ENCODE peak calls at places on chromosome X, in ten cellular contexts. One of them, this sample, is unnamed. For H3K36me3, the result is how much of the 10 kb centered on the place peaks cover.

GRCh38 chrX:13898084-13898483 is 81.2 kb upstream of the GPM6B start:
- DNase-seq in K562: no peak
- DNase-seq in body of pancreas: peak
- DNase-seq in esophagus squamous epithelium: no peak
- DNase-seq in IMR-90: peak
- DNase-seq in mammary epithelial cell: peak
- DNase-seq in upper lobe of right lung: no peak
- DNase-seq in spleen: no peak
- DNase-seq in tibial artery: peak
- DNase-seq in psoas muscle: no peak
- DNase-seq in this sample: peak

GRCh38 chrX:15530318-15530717 is 29.7 kb downstream of the BMX start:
- DNase-seq in esophagus squamous epithelium: no peak
- DNase-seq in K562: peak
- DNase-seq in tibial artery: no peak
- DNase-seq in psoas muscle: no peak
- DNase-seq in spleen: no peak
- DNase-seq in IMR-90: no peak
- DNase-seq in mammary epithelial cell: no peak
- DNase-seq in upper lobe of right lung: no peak
- DNase-seq in body of pancreas: no peak
- DNase-seq in this sample: no peak

GRCh38 chrX:129696463-129697155 is 41.9 kb upstream of the APLN start:
- DNase-seq in body of pancreas: no peak
- DNase-seq in IMR-90: no peak
- DNase-seq in esophagus squamous epithelium: no peak
- DNase-seq in tibial artery: no peak
- DNase-seq in K562: no peak
- DNase-seq in mammary epithelial cell: no peak
- DNase-seq in upper lobe of right lung: no peak
- DNase-seq in psoas muscle: no peak
- DNase-seq in spleen: no peak
- DNase-seq in this sample: no peak

GRCh38 chrX:97597954-97598353 is 714.2 kb downstream of the RPA4 start:
- DNase-seq in body of pancreas: no peak
- DNase-seq in tibial artery: no peak
- DNase-seq in upper lobe of right lung: no peak
- DNase-seq in IMR-90: no peak
- DNase-seq in esophagus squamous epithelium: no peak
- DNase-seq in mammary epithelial cell: no peak
- DNase-seq in spleen: no peak
- DNase-seq in K562: no peak
- DNase-seq in psoas muscle: no peak
- DNase-seq in this sample: no peak

GRCh38 chrX:39773923-39774803 is 323.6 kb downstream of the BCOR start:
- DNase-seq in esophagus squamous epithelium: no peak
- DNase-seq in tibial artery: no peak
- DNase-seq in IMR-90: peak
- DNase-seq in mammary epithelial cell: no peak
- DNase-seq in spleen: peak
- DNase-seq in upper lobe of right lung: no peak
- DNase-seq in body of pancreas: peak
- DNase-seq in psoas muscle: no peak
- DNase-seq in K562: no peak
- DNase-seq in this sample: no peak

GRCh38 chrX:8721536-8721935 is 10.4 kb downstream of the ANOS1 start:
- DNase-seq in body of pancreas: no peak
- DNase-seq in tibial artery: no peak
- DNase-seq in IMR-90: no peak
- DNase-seq in psoas muscle: no peak
- DNase-seq in spleen: no peak
- DNase-seq in esophagus squamous epithelium: no peak
- DNase-seq in mammary epithelial cell: no peak
- DNase-seq in upper lobe of right lung: no peak
- DNase-seq in K562: no peak
- DNase-seq in this sample: no peak

GRCh38 chrX:81201692-81202412 is at the start of the genes HMGN5 and SH3BGRL:
- DNase-seq in psoas muscle: peak
- DNase-seq in mammary epithelial cell: peak
- DNase-seq in tibial artery: peak
- DNase-seq in spleen: peak
- DNase-seq in body of pancreas: peak
- DNase-seq in upper lobe of right lung: peak
- DNase-seq in esophagus squamous epithelium: peak
- DNase-seq in K562: peak
- DNase-seq in IMR-90: peak
- DNase-seq in this sample: peak

GRCh38 chrX:41684138-41684537 is 4.6 kb upstream of the GPR34 start:
- DNase-seq in psoas muscle: no peak
- DNase-seq in upper lobe of right lung: no peak
- DNase-seq in spleen: no peak
- DNase-seq in esophagus squamous epithelium: no peak
- DNase-seq in IMR-90: peak
- DNase-seq in tibial artery: no peak
- DNase-seq in K562: no peak
- DNase-seq in mammary epithelial cell: no peak
- DNase-seq in body of pancreas: peak
- DNase-seq in this sample: no peak

GRCh38 chrX:148541461-148541983 is 41.1 kb downstream of the AFF2 start:
- DNase-seq in psoas muscle: no peak
- DNase-seq in upper lobe of right lung: no peak
- DNase-seq in body of pancreas: no peak
- DNase-seq in spleen: no peak
- DNase-seq in IMR-90: no peak
- DNase-seq in esophagus squamous epithelium: no peak
- DNase-seq in K562: no peak
- DNase-seq in tibial artery: no peak
- DNase-seq in mammary epithelial cell: no peak
- DNase-seq in this sample: no peak

GRCh38 chrX:15350329-15350996 is 15.1 kb upstream of the PIGA start:
- DNase-seq in mammary epithelial cell: no peak
- DNase-seq in esophagus squamous epithelium: no peak
- DNase-seq in spleen: no peak
- DNase-seq in upper lobe of right lung: no peak
- DNase-seq in IMR-90: no peak
- DNase-seq in psoas muscle: no peak
- DNase-seq in body of pancreas: no peak
- DNase-seq in tibial artery: no peak
- DNase-seq in K562: no peak
- DNase-seq in this sample: no peak

GRCh38 chrX:151384807-151385206 is 12.2 kb upstream of the VMA21 start:
- DNase-seq in IMR-90: no peak
- DNase-seq in K562: no peak
- DNase-seq in spleen: no peak
- DNase-seq in psoas muscle: no peak
- DNase-seq in body of pancreas: no peak
- DNase-seq in upper lobe of right lung: no peak
- DNase-seq in mammary epithelial cell: no peak
- DNase-seq in tibial artery: no peak
- DNase-seq in esophagus squamous epithelium: no peak
- DNase-seq in this sample: no peak

GRCh38 chrX:18973527-18974192 is 10.3 kb downstream of the PHKA2 start:
- DNase-seq in psoas muscle: no peak
- DNase-seq in esophagus squamous epithelium: no peak
- DNase-seq in body of pancreas: peak
- DNase-seq in mammary epithelial cell: no peak
- DNase-seq in spleen: no peak
- DNase-seq in tibial artery: no peak
- DNase-seq in K562: no peak
- DNase-seq in upper lobe of right lung: no peak
- DNase-seq in IMR-90: no peak
- DNase-seq in this sample: no peak

GRCh38 chrX:16039834-16040233 is 83.5 kb upstream of the GRPR start:
- DNase-seq in K562: no peak
- DNase-seq in esophagus squamous epithelium: no peak
- DNase-seq in body of pancreas: no peak
- DNase-seq in spleen: no peak
- DNase-seq in mammary epithelial cell: no peak
- DNase-seq in tibial artery: no peak
- DNase-seq in upper lobe of right lung: no peak
- DNase-seq in IMR-90: no peak
- DNase-seq in psoas muscle: no peak
- DNase-seq in this sample: no peak

DNA sequence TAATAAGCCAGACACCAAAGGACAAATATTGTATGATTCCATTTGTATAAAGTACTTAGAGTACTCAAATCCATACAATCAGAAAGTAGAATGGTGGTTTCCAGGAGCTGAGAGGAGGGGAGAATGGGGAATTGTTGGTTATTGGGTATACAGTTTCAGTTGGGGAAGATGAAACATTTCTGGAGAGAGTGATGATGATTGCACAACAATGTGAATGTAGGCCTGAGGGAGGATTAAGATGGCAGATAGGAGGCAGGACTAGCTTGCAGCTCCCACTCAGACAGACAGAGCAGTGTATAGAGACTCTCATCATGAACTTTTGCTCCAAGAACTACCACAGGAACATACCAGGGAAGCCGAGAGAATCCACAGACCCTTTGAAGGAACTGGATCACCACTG is 75.7 kb upstream of the PAK3 start:
- DNase-seq in upper lobe of right lung: no peak
- DNase-seq in mammary epithelial cell: no peak
- DNase-seq in body of pancreas: no peak
- DNase-seq in IMR-90: no peak
- DNase-seq in psoas muscle: no peak
- DNase-seq in tibial artery: no peak
- DNase-seq in esophagus squamous epithelium: no peak
- DNase-seq in spleen: no peak
- DNase-seq in K562: no peak
- DNase-seq in this sample: no peak
- TF ChIP-seq CTCF in upper lobe of right lung: no peak
- TF ChIP-seq CTCF in mammary epithelial cell: no peak
- TF ChIP-seq CTCF in body of pancreas: no peak
- TF ChIP-seq CTCF in IMR-90: no peak
- TF ChIP-seq CTCF in psoas muscle: no peak
- TF ChIP-seq CTCF in tibial artery: no peak
- TF ChIP-seq CTCF in esophagus squamous epithelium: no peak
- TF ChIP-seq CTCF in spleen: no peak
- TF ChIP-seq CTCF in K562: no peak
- TF ChIP-seq CTCF in this sample: no peak

DNA sequence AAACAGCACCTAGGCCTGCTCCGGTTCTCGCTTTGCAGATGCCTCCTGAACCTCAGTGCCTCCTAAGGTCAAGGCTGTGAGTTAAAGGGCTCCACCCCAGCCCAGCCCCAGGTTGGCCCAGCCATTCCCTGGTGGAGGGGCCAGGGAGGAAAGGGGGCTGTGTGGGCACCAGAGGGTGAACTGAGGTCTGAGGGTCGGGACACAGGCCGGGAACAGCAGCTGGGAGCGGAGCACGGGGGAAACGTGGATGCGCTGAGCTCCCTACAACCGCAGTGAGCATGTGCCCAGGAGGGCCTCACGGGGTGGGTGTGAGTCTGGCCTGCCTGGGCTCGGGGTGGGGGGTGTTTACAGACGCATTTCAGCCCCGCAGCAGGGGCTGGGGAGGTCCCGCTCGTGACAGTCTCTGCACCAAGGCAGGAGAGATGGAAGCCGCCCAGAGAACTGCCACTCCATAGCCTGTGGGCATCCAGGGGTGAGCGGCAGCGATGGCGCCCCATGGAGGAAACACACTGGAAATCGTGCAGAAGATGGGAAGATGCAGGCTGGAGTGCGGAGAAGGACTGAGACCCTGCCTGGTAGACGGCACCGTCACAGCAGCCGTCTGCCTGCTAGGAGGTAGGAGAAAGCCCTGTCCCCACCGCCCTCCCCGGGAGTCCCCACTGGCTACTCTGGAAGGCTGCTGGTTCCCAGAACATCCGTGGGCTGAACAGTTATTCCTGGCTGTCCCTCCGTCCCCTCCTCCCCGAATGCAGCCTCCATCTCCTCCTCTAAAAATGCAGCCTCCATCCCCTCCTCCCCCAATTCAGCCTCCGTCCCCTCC is 9.9 kb upstream of the SLC25A6 start:
- DNase-seq in body of pancreas: no peak
- DNase-seq in IMR-90: no peak
- DNase-seq in esophagus squamous epithelium: no peak
- DNase-seq in tibial artery: no peak
- DNase-seq in mammary epithelial cell: no peak
- DNase-seq in K562: no peak
- DNase-seq in spleen: peak
- DNase-seq in psoas muscle: peak
- DNase-seq in upper lobe of right lung: peak
- DNase-seq in this sample: peak
- H3K27ac ChIP-seq in body of pancreas: no peak
- H3K27ac ChIP-seq in IMR-90: no peak
- H3K27ac ChIP-seq in esophagus squamous epithelium: no peak
- H3K27ac ChIP-seq in tibial artery: no peak
- H3K27ac ChIP-seq in mammary epithelial cell: no peak
- H3K27ac ChIP-seq in K562: no peak
- H3K27ac ChIP-seq in spleen: no peak
- H3K27ac ChIP-seq in psoas muscle: no peak
- H3K27ac ChIP-seq in upper lobe of right lung: no peak
- H3K27ac ChIP-seq in this sample: no peak

DNA sequence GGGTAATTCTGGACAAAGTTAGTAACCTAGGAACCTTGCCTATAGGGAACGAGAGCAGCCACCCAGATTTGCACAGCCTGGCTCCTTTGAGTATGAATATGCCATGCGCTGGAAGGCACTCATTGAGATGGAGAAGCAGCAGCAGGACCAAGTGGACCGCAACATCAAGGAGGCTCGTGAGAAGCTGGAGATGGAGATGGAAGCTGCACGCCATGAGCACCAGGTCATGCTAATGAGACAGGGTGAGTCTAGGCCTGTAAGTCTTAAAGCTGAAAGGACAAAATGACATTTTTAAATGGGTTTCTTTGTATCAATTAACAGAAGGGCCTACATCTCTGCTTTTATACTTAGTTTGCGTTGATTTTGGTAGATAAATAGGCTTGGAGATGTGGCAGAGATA is 4.7 kb upstream of the ITGB1BP2 start:
- DNase-seq in esophagus squamous epithelium: no peak
- DNase-seq in upper lobe of right lung: no peak
- DNase-seq in body of pancreas: no peak
- DNase-seq in IMR-90: no peak
- DNase-seq in tibial artery: no peak
- DNase-seq in psoas muscle: no peak
- DNase-seq in mammary epithelial cell: no peak
- DNase-seq in K562: no peak
- DNase-seq in spleen: no peak
- DNase-seq in this sample: no peak
- H3K36me3 ChIP-seq in esophagus squamous epithelium: half or more
- H3K36me3 ChIP-seq in upper lobe of right lung: half or more
- H3K36me3 ChIP-seq in body of pancreas: under half
- H3K36me3 ChIP-seq in IMR-90: half or more
- H3K36me3 ChIP-seq in tibial artery: half or more
- H3K36me3 ChIP-seq in psoas muscle: under half
- H3K36me3 ChIP-seq in mammary epithelial cell: under half
- H3K36me3 ChIP-seq in K562: half or more
- H3K36me3 ChIP-seq in spleen: half or more
- H3K36me3 ChIP-seq in this sample: half or more

DNA sequence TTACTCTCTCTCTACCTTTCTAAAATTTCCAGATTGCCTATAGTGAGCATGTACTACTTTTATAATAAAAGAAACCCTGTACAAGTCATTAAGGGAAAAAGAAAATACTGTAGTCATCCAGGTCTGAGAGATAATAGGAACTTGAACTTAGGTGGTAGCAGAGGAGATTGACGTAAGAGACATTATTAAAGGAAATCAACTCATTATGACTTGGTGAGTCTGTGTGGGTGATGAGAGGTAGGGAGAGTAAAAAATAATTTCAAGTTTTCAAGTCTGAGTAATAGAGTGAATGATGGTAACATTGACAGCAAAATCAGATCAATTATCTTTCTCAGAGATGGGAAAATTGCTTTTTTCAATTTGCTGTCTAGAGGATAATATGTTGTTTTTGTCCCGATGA is 44.0 kb upstream of the ZCCHC12 start:
- DNase-seq in esophagus squamous epithelium: no peak
- DNase-seq in mammary epithelial cell: no peak
- DNase-seq in IMR-90: no peak
- DNase-seq in upper lobe of right lung: no peak
- DNase-seq in spleen: no peak
- DNase-seq in psoas muscle: no peak
- DNase-seq in K562: no peak
- DNase-seq in tibial artery: no peak
- DNase-seq in body of pancreas: no peak
- DNase-seq in this sample: no peak
- TF ChIP-seq CTCF in esophagus squamous epithelium: no peak
- TF ChIP-seq CTCF in mammary epithelial cell: no peak
- TF ChIP-seq CTCF in IMR-90: no peak
- TF ChIP-seq CTCF in upper lobe of right lung: no peak
- TF ChIP-seq CTCF in spleen: no peak
- TF ChIP-seq CTCF in psoas muscle: no peak
- TF ChIP-seq CTCF in K562: no peak
- TF ChIP-seq CTCF in tibial artery: no peak
- TF ChIP-seq CTCF in body of pancreas: no peak
- TF ChIP-seq CTCF in this sample: no peak

This sample was measured in heart left ventricle.